ENCODE peak calls at places on chromosomes 6 and 20, in four cellular contexts. V is gastrocnemius medialis, Q is H1, D is upper lobe of left lung. M is an unnamed sample.
A peak's percentile ranks its signal among the peaks of the same experiment; 100 is the strongest.

GRCh38 chr20:11453430-11453829 is 464.3 kb upstream of the BTBD3 start:
- DNase-seq in V (no peak), Q (no peak), D (no peak), M (no peak)

GRCh38 chr6:167324111-167324510 is 775 bp upstream of the TTLL2 start:
- DNase-seq in V (no peak), D (no peak), Q (no peak), M (no peak)

GRCh38 chr20:57748601-57749130 is 38.9 kb upstream of the PMEPA1 start:
- DNase-seq in D (peak; percentile 75), Q (no peak), V (peak; percentile 69), M (no peak)

GRCh38 chr6:33856034-33856590 is 52.3 kb upstream of the MLN start:
- DNase-seq in Q (no peak), V (no peak), D (no peak), M (no peak)

GRCh38 chr20:7924692-7925091 is 15.6 kb downstream of the HAO1 start:
- DNase-seq in D (no peak), Q (no peak), V (no peak), M (no peak)

GRCh38 chr20:33531047-33531877 is 41.4 kb downstream of the CBFA2T2 start:
- DNase-seq in V (no peak), D (no peak), Q (no peak), M (no peak)

GRCh38 chr6:125791151-125791819 is 525 bp downstream of the NCOA7 start:
- DNase-seq in Q (no peak), V (no peak), D (peak; percentile 68), M (no peak)

GRCh38 chr6:12336121-12336971 is 46.2 kb downstream of the EDN1 start:
- DNase-seq in V (no peak), D (no peak), Q (no peak), M (no peak)

GRCh38 chr20:38554986-38555385 is 26.0 kb upstream of the ADIG start:
- DNase-seq in Q (no peak), D (no peak), V (no peak), M (no peak)

GRCh38 chr6:70281923-70282902 is 20.7 kb downstream of the COL9A1 start:
- DNase-seq in V (no peak), Q (peak; percentile 23), D (no peak), M (no peak)

GRCh38 chr6:34236423-34237315 is at the start of gene HMGA1:
- DNase-seq in Q (no peak), V (peak; percentile 92), D (peak; percentile 91), M (no peak)

GRCh38 chr6:53527249-53527765 is 17.6 kb downstream of the GCLC start:
- DNase-seq in V (no peak), D (no peak), Q (no peak), M (no peak)

GRCh38 chr20:60420676-60421229 is 462.5 kb downstream of the CDH26 start:
- DNase-seq in D (no peak), V (no peak), Q (no peak), M (no peak)

GRCh38 chr6:143579703-143580102 is 68.2 kb upstream of the FUCA2 start:
- DNase-seq in Q (no peak), D (no peak), V (peak; percentile 36), M (no peak)

GRCh38 chr6:87213364-87213763 is 58.0 kb downstream of the ZNF292 start:
- DNase-seq in D (no peak), V (no peak), Q (no peak), M (no peak)

GRCh38 chr20:36299459-36299858 is 6.7 kb upstream of the DLGAP4 start:
- DNase-seq in D (no peak), V (no peak), Q (no peak), M (no peak)

GRCh38 chr20:57250607-57251343 is 15.7 kb downstream of the BMP7 start:
- DNase-seq in Q (no peak), V (no peak), D (no peak), M (no peak)

GRCh38 chr6:16206595-16207037 is 31.8 kb upstream of the GMPR start:
- DNase-seq in Q (no peak), V (peak; percentile 45), D (peak; percentile 44), M (no peak)

GRCh38 chr6:150991487-150991886 is 126.0 kb downstream of the MTHFD1L start:
- DNase-seq in V (no peak), Q (no peak), D (no peak), M (no peak)

GRCh38 chr20:37220796-37221195 is 40.8 kb downstream of the GHRH start:
- DNase-seq in V (no peak), D (no peak), Q (no peak), M (no peak)

GRCh38 chr6:87066449-87067288 is 28.2 kb downstream of the CGA start:
- DNase-seq in V (no peak), Q (no peak), D (no peak), M (no peak)

GRCh38 chr6:293185-294174 is 1.2 kb downstream of the DUSP22 start:
- DNase-seq in D (peak; percentile 66), Q (no peak), V (peak; percentile 66), M (no peak)

GRCh38 chr6:154961141-154961540 is 34.0 kb upstream of the TIAM2 start:
- DNase-seq in V (no peak), Q (no peak), D (no peak), M (no peak)

GRCh38 chr6:142443102-142443501 is 141.3 kb downstream of the ADGRG6 start:
- DNase-seq in Q (no peak), D (no peak), V (no peak), M (no peak)

GRCh38 chr20:35870541-35871307 is 83.6 kb downstream of the SCAND1 start:
- DNase-seq in D (no peak), V (no peak), Q (no peak), M (no peak)

GRCh38 chr20:2709205-2709981 is 16.8 kb downstream of the EBF4 start:
- DNase-seq in V (no peak), D (no peak), Q (no peak), M (no peak)

GRCh38 chr6:140462495-140463311 is 1088.3 kb upstream of the CITED2 start:
- DNase-seq in Q (no peak), D (no peak), V (no peak), M (no peak)

GRCh38 chr6:145070791-145071190 is 664.5 kb downstream of the EPM2A start:
- DNase-seq in V (no peak), D (no peak), Q (no peak), M (no peak)

GRCh38 chr6:123747515-123747914 is 56.1 kb upstream of the NKAIN2 start:
- DNase-seq in D (no peak), Q (no peak), V (no peak), M (no peak)

GRCh38 chr6:108585921-108586320 is 25.2 kb downstream of the FOXO3 start:
- DNase-seq in Q (no peak), V (no peak), D (no peak), M (no peak)

GRCh38 chr6:108591040-108591816 is 30.5 kb downstream of the FOXO3 start:
- DNase-seq in Q (no peak), D (no peak), V (no peak), M (no peak)

GRCh38 chr6:108588586-108588985 is 27.9 kb downstream of the FOXO3 start:
- DNase-seq in Q (no peak), V (no peak), D (no peak), M (no peak)

GRCh38 chr6:108587258-108588059 is 26.7 kb downstream of the FOXO3 start:
- DNase-seq in D (no peak), Q (no peak), V (no peak), M (no peak)

DNA sequence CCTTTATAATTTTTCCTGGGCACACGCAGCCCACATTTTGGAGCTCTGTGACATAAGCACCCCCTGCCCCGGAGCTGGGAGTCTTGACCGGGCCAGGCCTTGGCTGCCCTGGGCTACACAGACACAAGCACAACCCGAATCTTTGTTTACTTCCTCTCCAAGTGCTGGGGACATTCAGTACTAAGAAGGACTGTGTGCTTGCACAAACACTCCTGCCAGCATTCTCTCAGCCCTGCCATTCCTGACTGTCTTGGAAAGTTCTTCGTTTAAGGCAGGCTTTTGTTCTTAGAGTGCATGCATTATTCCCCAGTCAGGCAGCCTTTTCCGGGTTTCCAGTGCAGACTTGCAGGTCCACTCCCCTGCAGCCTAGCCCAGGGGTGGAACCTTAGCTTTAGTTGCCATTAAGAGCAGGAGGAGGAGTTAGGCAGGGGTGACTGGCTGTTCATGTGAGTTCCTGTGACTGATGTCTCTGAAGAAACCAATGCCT is 28.6 kb downstream of the FOXO3 start:
- DNase-seq in D (peak; percentile 91), V (peak; percentile 93), Q (peak; percentile 77), M (peak; percentile 98)
- H3K4me1 ChIP-seq in D (peaks cover 95% of the 10 kb centered on the region), V (peaks cover 92% of the 10 kb centered on the region), Q (peaks cover 16% of the 10 kb centered on the region), M (peaks cover 95% of the 10 kb centered on the region)

GRCh38 chr20:34709044-34709835 is 5.1 kb downstream of the TP53INP2 start:
- DNase-seq in Q (no peak), V (peak; percentile 83), D (peak; percentile 80), M (no peak)
- TF ChIP-seq POLR2A in Q (no peak), V (no peak), D (no peak), M (no peak)

GRCh38 chr20:62417981-62418708 is 9.2 kb downstream of the RBBP8NL start:
- DNase-seq in V (no peak), D (no peak), Q (no peak), M (no peak)
- H3K4me3 ChIP-seq in V (no peak overlapping the region), D (no peak overlapping the region), Q (no peak overlapping the region), M (no peak overlapping the region)

DNA sequence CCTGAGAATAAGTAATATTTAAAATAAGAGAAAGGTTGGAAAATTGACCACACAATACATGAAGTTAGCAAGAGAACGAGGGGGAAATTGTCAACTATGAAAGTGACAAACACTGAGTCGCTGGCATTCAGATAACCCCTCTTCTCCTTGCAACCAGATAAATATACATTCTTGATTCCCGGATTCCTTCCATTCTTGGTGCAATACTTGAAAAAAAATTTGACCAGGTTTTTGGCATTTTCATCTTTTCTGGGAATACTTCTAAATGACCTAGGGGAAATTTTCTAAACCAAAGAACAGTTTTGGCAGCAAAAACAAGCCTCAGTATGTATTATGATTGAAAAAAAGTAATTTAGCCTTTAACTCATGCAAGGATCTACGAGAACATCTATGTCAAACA is 164.0 kb downstream of the PDE7B start:
- DNase-seq in V (no peak), D (no peak), Q (no peak), M (no peak)
- H3K4me1 ChIP-seq in V (peaks cover 6% of the 10 kb centered on the region), D (no peaks in the 10 kb centered on the region), Q (no peaks in the 10 kb centered on the region), M (no peaks in the 10 kb centered on the region)

M was measured in vagina.